ENCODE peak calls at places on chromosomes 7 and 10, in five cellular contexts. Q, X, O, F and B are unnamed samples.

GRCh38 chr10:97109562-97109961 is 76.2 kb downstream of the SLIT1 start:
- DNase-seq in Q (no peak), O (no peak), X (no peak), F (no peak), B (no peak)

GRCh38 chr7:131692131-131692960 is 135.9 kb upstream of the PODXL start:
- DNase-seq in O (peak), F (no peak), Q (no peak), X (peak), B (peak)

GRCh38 chr7:79507161-79507560 is 53.7 kb upstream of the MAGI2 start:
- DNase-seq in Q (no peak), X (no peak), O (no peak), F (no peak), B (no peak)

GRCh38 chr10:52115823-52116222 is 198.3 kb upstream of the DKK1 start:
- DNase-seq in F (no peak), O (no peak), X (no peak), Q (no peak), B (no peak)

GRCh38 chr7:143379607-143380263 is 1.4 kb upstream of the ZYX start:
- DNase-seq in O (no peak), X (no peak), F (no peak), Q (no peak), B (no peak)

GRCh38 chr10:28400678-28401077 is 97.8 kb upstream of the MPP7 start:
- DNase-seq in O (no peak), F (no peak), Q (no peak), X (no peak), B (no peak)

GRCh38 chr7:111138196-111138569 is 47.3 kb downstream of the LRRN3 start:
- DNase-seq in Q (peak), X (no peak), F (no peak), O (peak), B (peak)

GRCh38 chr7:123608991-123609882 is 7.6 kb downstream of the ASB15 start:
- DNase-seq in Q (no peak), O (no peak), F (no peak), X (no peak), B (peak)

GRCh38 chr7:149862156-149862555 is 11.6 kb upstream of the ATP6V0E2 start:
- DNase-seq in X (no peak), O (no peak), Q (no peak), F (no peak), B (no peak)

GRCh38 chr7:749121-749520 is 22.0 kb upstream of the PRKAR1B start:
- DNase-seq in X (no peak), O (no peak), F (no peak), Q (no peak), B (peak)

GRCh38 chr10:60044221-60044620 is 137.9 kb upstream of the CCDC6 start:
- DNase-seq in X (no peak), O (no peak), F (peak), Q (no peak), B (no peak)

GRCh38 chr7:53062796-53063195 is 27.4 kb downstream of the POM121L12 start:
- DNase-seq in F (no peak), Q (no peak), X (no peak), O (no peak), B (no peak)

GRCh38 chr10:6507311-6507710 is 72.8 kb downstream of the PRKCQ start:
- DNase-seq in Q (no peak), F (no peak), O (no peak), X (no peak), B (no peak)

GRCh38 chr10:4212111-4212635 is 427.2 kb upstream of the KLF6 start:
- DNase-seq in X (no peak), O (no peak), F (no peak), Q (no peak), B (no peak)

GRCh38 chr7:131002600-131002999 is 268.6 kb upstream of the KLF14 start:
- DNase-seq in Q (no peak), O (no peak), F (no peak), X (no peak), B (no peak)

GRCh38 chr7:80216996-80217842 is 82.6 kb downstream of the GNAI1 start:
- DNase-seq in Q (no peak), O (no peak), X (no peak), F (no peak), B (no peak)

GRCh38 chr7:2199528-2199927 is 33.2 kb downstream of the MAD1L1 start:
- DNase-seq in X (no peak), O (no peak), F (no peak), Q (no peak), B (no peak)

GRCh38 chr10:51399840-51400239 is 299.6 kb downstream of the CSTF2T start:
- DNase-seq in F (no peak), X (no peak), Q (no peak), O (no peak), B (no peak)

GRCh38 chr7:27096756-27097514 is 1.1 kb upstream of the HOXA1 start:
- DNase-seq in Q (no peak), O (no peak), F (no peak), X (no peak), B (peak)

GRCh38 chr10:8811201-8811600 is 756.7 kb downstream of the GATA3 start:
- DNase-seq in F (no peak), X (no peak), O (no peak), Q (no peak), B (no peak)

GRCh38 chr10:13420532-13421307 is 72.6 kb upstream of the SEPHS1 start:
- DNase-seq in Q (no peak), O (no peak), F (no peak), X (no peak), B (no peak)

GRCh38 chr7:111839261-111839660 is 277.0 kb upstream of the IMMP2L start:
- DNase-seq in F (no peak), X (no peak), O (no peak), Q (no peak), B (no peak)

GRCh38 chr10:87658858-87659555 is 671 bp upstream of the PAPSS2 start:
- DNase-seq in Q (no peak), O (no peak), X (no peak), F (no peak), B (no peak)

GRCh38 chr7:47483604-47484273 is 98.2 kb downstream of the TNS3 start:
- DNase-seq in O (no peak), X (no peak), F (no peak), Q (no peak), B (no peak)

GRCh38 chr7:151244871-151245346 is 3.6 kb downstream of the SMARCD3 start:
- DNase-seq in F (no peak), O (no peak), X (no peak), Q (no peak), B (peak)
- H3K4me3 ChIP-seq in F (peak), O (peak), X (no peak), Q (no peak), B (peak)

DNA sequence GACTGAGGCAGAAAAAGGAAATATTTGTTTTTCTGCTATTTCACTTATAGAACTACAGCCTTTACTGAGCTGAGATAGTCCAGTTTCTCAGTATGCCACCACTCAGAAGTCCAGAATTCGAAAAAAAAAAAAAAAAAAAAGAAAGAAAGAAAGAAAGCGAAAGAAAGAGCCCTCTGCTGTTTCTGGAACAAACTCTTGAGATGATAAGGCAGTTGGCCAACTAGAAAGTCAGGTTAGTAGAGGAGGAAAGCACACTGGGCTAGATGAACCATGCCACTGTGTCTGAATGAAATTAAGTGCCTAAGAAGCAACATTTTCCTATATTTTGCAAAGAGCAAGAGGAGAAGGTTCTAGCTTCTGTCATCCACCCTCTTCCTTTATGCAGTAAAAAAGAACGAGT is 403.8 kb downstream of the SORCS3 start:
- DNase-seq in X (no peak), Q (no peak), F (no peak), O (no peak), B (no peak)
- H3K4me3 ChIP-seq in X (no peak), Q (no peak), F (no peak), O (no peak), B (no peak)

GRCh38 chr10:119686465-119687191 is 35.4 kb downstream of the BAG3 start:
- DNase-seq in X (peak), F (peak), Q (peak), O (peak), B (peak)

GRCh38 chr10:119689016-119689564 is 36.8 kb upstream of the INPP5F start:
- DNase-seq in Q (no peak), O (no peak), F (no peak), X (no peak), B (no peak)

GRCh38 chr10:119691726-119692125 is 34.1 kb upstream of the INPP5F start:
- DNase-seq in F (no peak), O (no peak), Q (no peak), X (no peak), B (no peak)

GRCh38 chr10:119688033-119688508 is 36.9 kb downstream of the BAG3 start:
- DNase-seq in Q (no peak), O (no peak), F (no peak), X (no peak), B (no peak)

GRCh38 chr10:119687192-119688032 is 36.2 kb downstream of the BAG3 start:
- DNase-seq in F (no peak), Q (no peak), X (no peak), O (no peak), B (no peak)
- H3K4me3 ChIP-seq in F (peak), Q (no peak), X (no peak), O (peak), B (no peak)

DNA sequence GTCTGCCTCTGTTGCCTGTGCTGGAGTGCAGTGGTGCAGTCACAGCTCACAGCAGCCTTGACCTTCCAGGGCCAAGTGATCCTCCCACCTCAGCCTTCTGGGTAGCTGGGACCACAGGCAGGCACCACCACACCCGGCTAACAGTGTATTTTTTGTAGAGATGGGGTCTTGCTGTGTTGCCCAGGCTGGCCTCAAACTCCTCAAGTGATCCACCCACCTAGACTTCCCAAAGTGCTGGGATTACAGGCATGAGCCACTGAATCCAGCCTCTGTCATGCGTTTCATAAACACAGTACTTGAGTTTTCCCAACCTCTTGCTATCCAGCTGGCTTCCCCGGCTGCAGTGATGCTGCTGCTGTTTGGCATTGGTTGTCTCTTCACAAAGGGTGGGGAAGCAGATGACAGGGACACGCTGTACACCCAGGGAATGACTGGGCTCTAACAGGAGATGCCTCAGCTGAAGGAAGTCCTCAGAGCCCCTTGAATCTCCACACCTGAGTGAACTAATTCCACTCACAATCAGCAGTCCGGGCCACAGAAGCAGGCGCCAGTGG is 191.5 kb downstream of the DIP2C start:
- DNase-seq in X (no peak), O (no peak), Q (no peak), F (no peak), B (no peak)
- H3K4me3 ChIP-seq in X (no peak), O (no peak), Q (no peak), F (no peak), B (no peak)

DNA sequence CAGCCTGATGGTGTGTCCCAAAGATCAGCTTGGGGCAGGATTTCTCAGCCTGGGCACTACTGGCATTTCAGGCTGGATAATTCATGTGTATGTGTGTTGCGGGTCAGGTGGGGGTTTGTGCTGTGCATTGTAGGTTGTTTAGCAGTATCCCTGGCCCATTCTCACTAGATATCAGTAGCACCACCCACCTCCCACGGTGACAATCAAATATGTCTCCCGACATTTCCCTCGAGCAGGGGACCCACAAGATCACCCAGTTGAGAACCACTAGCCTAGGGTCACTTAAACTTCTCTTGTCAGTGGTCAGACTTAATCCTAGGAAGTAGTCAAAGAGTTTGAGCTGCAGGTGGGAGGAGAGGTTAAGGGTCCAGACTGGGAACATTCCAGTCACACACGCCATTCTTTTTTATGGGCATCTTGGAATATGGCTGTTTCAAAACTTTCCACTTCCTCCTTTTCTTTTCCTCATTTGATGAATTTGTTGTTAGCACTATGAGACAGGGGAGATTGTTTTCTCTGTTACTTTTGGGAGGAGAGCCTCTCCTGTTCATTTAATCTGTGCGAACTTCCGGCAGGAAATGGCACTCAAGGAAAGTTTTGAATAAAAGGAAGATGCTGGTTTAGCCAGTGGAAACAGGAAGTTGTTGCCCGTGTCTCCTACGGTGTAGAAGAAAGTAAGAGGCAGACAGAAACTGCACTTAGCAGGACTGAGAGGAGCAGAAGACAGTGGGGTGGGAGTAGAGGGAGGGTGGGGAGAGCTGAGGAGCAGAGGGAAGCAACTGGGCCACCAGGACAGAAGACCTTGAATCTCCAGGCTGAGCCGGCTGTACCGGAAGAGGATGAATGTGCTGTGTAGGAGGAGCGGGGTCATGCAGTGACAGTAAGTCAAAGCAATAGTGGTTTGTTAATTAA is 17.6 kb upstream of the EXOC6 start:
- DNase-seq in X (no peak), O (peak), Q (no peak), F (no peak), B (no peak)
- H3K4me3 ChIP-seq in X (no peak), O (peak), Q (peak), F (no peak), B (peak)

DNA sequence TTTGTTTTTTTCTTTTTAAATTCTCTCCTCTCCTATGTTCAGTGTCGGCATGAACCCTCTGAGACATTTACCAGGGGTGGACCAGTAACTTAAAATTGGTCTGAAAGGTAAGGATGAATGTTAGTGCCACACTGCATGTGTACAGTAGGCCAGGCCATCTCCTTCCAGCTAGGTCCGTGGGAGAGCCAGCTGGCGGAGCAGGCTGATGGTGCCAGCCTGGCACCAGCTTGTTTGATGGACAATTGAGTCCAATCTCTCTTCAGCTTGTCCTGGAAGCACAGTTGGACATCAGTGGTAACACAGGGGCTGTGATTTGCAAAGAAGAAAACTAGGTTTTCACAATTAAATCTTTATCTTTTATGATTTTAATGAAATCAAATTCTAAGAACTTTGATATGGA is 136.5 kb downstream of the CNNM2 start:
- DNase-seq in Q (no peak), X (no peak), O (no peak), F (no peak), B (no peak)
- H3K4me3 ChIP-seq in Q (peak), X (no peak), O (no peak), F (no peak), B (no peak)

DNA sequence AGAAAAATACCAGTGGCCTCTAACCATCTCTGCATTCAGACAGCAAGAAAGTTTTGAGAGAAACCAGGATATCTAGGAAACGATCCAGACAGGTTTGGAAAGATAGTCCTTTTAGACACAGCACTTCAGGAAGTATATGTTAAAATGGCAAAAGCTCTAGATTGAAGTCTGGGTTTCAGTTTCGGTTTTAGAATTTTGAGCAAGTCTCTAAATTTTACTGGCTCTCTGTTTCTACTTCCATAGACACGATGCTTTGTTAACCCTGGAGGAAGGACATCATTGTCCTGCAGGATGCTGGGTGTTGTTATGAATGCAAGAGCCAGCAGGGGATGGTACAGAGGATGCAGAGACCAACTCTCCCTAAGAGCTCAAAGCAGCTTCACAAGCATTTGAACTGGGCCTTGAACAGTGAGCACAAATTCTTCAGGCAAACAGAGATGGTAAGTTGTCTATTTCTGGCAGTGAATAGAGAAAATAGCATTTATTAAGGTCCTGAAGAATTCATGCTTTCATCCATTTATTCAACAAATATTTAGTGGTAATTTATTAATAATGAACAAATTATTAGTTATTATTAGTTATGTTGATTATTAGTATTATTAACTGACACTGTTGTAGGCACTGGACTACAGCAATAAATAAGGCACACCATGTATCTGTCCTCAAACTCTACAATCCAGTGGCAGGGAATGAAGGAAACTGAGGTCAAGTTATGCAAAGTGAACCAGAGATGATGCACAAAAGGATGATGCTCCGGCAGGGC is 152.7 kb upstream of the NRP1 start:
- DNase-seq in X (no peak), Q (no peak), F (no peak), O (no peak), B (no peak)
- H3K4me3 ChIP-seq in X (no peak), Q (peak), F (no peak), O (no peak), B (no peak)

DNA sequence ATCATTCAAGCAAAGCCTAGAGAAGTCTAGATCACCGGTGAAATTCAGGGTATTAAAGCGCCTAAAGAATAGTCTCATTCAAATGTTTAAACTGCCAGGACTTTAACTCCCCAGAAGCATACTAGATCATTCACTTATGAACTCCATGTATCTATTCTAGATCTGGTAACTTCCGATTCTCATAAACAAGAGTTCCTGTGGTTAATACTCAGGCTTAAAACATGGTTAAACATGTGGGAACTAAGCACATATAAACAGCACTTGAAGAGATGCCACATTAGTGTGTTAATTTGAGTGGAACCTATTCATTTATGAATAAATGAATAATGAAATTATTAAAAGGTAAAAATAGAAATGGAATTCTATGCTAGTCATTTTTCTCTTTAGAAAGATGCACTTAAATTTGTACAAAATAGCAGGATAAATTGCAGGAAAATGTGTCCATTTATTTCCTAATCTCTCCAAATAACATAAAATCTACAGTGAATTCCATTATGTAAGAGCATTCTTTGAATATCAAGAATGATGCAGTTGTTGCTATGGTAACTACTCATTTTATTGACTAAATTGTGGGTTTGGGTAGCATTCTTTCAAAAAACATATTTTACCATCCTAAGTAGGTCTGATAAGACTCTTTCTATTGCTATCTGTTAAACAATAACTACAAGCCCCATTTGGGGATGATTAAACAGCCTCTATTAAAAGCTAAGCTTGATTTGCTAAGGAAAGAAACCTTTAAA is 147.6 kb upstream of the TMEM168 start:
- DNase-seq in F (peak), X (no peak), Q (no peak), O (no peak), B (no peak)
- H3K4me3 ChIP-seq in F (peak), X (no peak), Q (no peak), O (peak), B (peak)

GRCh38 chr7:155344270-155344617 is 46.6 kb downstream of the INSIG1 start:
- DNase-seq in X (no peak), F (no peak), O (no peak), Q (no peak), B (peak)
- H3K4me3 ChIP-seq in X (no peak), F (no peak), O (no peak), Q (no peak), B (no peak)

DNA sequence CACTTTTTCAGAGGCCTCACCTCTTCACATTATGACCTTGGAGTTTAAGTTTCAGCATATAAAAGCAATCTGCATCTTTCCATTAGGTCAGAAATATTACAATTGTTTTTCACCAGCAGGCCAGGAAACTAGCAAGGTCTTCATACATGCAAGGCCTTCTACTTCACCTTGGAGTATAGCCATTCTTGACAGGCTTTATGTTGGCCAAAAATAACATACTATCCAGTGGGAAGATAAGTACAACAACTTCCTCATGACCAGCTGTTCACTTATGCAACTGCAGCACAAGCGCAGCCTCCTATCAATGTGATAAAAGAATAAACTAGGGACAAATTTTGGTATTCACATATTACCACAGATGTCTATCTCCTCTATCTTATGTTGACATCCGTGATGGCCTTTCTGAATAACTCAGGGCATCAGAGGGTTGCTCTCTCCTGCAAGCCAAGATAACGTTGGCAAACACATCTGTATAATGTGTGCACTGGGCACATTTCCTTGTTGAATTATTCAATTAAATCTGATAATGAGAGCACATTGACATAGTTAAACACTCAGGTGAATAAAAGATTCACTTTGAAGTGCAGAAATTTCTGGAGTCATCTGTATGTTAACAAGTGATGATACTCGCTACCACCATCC is 239.8 kb downstream of the FZD1 start:
- DNase-seq in F (no peak), O (no peak), Q (no peak), X (no peak), B (no peak)
- H3K4me3 ChIP-seq in F (no peak), O (no peak), Q (no peak), X (no peak), B (no peak)